ENCODE peak calls at places on chromosomes 1 and 21, in eight cellular contexts. D, M, R, A, C, O, T and N are unnamed samples. For H3K27me3, the result is how much of the 10 kb centered on the place peaks cover.

GRCh38 chr1:63049135-63049534 is 265.2 kb downstream of the ATG4C start:
- DNase-seq in D (no peak), O (no peak), A (no peak), R (no peak), T (no peak), C (no peak), M (no peak), N (no peak)

GRCh38 chr1:92797297-92797696 is 12.4 kb upstream of the EVI5 start:
- DNase-seq in T (no peak), R (no peak), M (no peak), O (no peak), C (peak), D (no peak), A (no peak), N (no peak)

GRCh38 chr1:86154581-86155060 is 2.0 kb downstream of the COL24A1 start:
- DNase-seq in C (peak), M (no peak), R (no peak), D (no peak), A (peak), O (no peak), T (no peak), N (peak)

GRCh38 chr1:40653851-40654537 is 11.5 kb downstream of the RIMS3 start:
- DNase-seq in R (no peak), M (no peak), O (no peak), A (peak), T (no peak), D (no peak), C (no peak), N (peak)

GRCh38 chr1:244160455-244161020 is 109.5 kb downstream of the ZBTB18 start:
- DNase-seq in R (no peak), C (no peak), D (no peak), O (no peak), T (no peak), M (no peak), A (no peak), N (no peak)

GRCh38 chr1:93689521-93690223 is 8.0 kb upstream of the BCAR3 start:
- DNase-seq in O (no peak), M (no peak), C (no peak), D (no peak), A (no peak), R (no peak), T (no peak), N (no peak)

GRCh38 chr1:62725981-62726588 is 37.9 kb upstream of the DOCK7 start:
- DNase-seq in D (no peak), C (peak), A (peak), T (no peak), R (no peak), O (no peak), M (no peak), N (no peak)

GRCh38 chr1:82386365-82387069 is 585.8 kb downstream of the ADGRL2 start:
- DNase-seq in T (no peak), O (no peak), A (peak), C (no peak), M (no peak), R (no peak), D (no peak), N (no peak)

GRCh38 chr1:118337346-118337745 is 152.3 kb upstream of the SPAG17 start:
- DNase-seq in M (no peak), R (no peak), T (no peak), A (no peak), D (no peak), O (no peak), C (no peak), N (no peak)

GRCh38 chr1:113870778-113871177 is 734 bp downstream of the PTPN22 start:
- DNase-seq in R (no peak), C (no peak), A (no peak), M (no peak), D (no peak), T (no peak), O (no peak), N (no peak)

GRCh38 chr21:39581414-39581813 is 31.3 kb upstream of the B3GALT5 start:
- DNase-seq in M (no peak), T (no peak), O (no peak), D (no peak), A (no peak), R (no peak), C (no peak), N (no peak)

GRCh38 chr1:117467336-117467735 is 100.1 kb downstream of the MAN1A2 start:
- DNase-seq in A (no peak), C (peak), R (no peak), M (no peak), O (no peak), D (no peak), T (no peak), N (no peak)

GRCh38 chr21:19031956-19032355 is 628.4 kb upstream of the TMPRSS15 start:
- DNase-seq in O (no peak), C (no peak), M (no peak), A (no peak), D (no peak), R (no peak), T (no peak), N (no peak)

GRCh38 chr1:209927466-209927865 is 10.6 kb upstream of the SYT14 start:
- DNase-seq in M (no peak), T (no peak), O (no peak), A (no peak), R (no peak), D (no peak), C (no peak), N (no peak)

GRCh38 chr1:227887697-227888403 is 59.9 kb downstream of the WNT9A start:
- DNase-seq in C (no peak), A (peak), T (peak), M (no peak), R (peak), D (no peak), O (peak), N (peak)

GRCh38 chr1:147110872-147111271 is 61.4 kb downstream of the PRKAB2 start:
- DNase-seq in A (no peak), C (no peak), T (no peak), O (no peak), R (no peak), D (no peak), M (no peak), N (no peak)

GRCh38 chr21:32925098-32925497 is 100.6 kb upstream of the OLIG2 start:
- DNase-seq in T (no peak), M (no peak), D (no peak), R (no peak), C (no peak), O (no peak), A (no peak), N (no peak)

GRCh38 chr1:181504294-181505115 is 21.2 kb downstream of the CACNA1E start:
- DNase-seq in T (no peak), R (no peak), C (peak), A (peak), M (peak), O (no peak), D (peak), N (peak)

GRCh38 chr1:229058111-229058551 is 212.8 kb upstream of the RAB4A start:
- DNase-seq in D (no peak), T (no peak), R (no peak), C (no peak), M (no peak), O (no peak), A (no peak), N (no peak)

GRCh38 chr1:21490774-21491482 is 18.3 kb upstream of the ALPL start:
- DNase-seq in C (peak), M (no peak), A (peak), D (peak), R (no peak), T (no peak), O (no peak), N (no peak)

GRCh38 chr1:214658785-214659184 is 55.8 kb downstream of the CENPF start:
- DNase-seq in D (no peak), T (no peak), M (no peak), O (no peak), A (peak), C (peak), R (no peak), N (no peak)

GRCh38 chr1:83964153-83964552 is 34.8 kb downstream of the TTLL7 start:
- DNase-seq in M (no peak), C (no peak), A (no peak), T (no peak), R (no peak), D (no peak), O (no peak), N (no peak)

GRCh38 chr1:43376723-43377235 is 9.0 kb upstream of the ELOVL1 start:
- DNase-seq in O (no peak), C (no peak), M (no peak), T (no peak), A (no peak), R (no peak), D (no peak), N (no peak)

GRCh38 chr1:41515131-41515678 is 30.7 kb upstream of the EDN2 start:
- DNase-seq in A (peak), O (no peak), R (no peak), D (no peak), C (no peak), M (no peak), T (no peak), N (no peak)

GRCh38 chr1:162605225-162605927 is 26.9 kb upstream of the DDR2 start:
- DNase-seq in R (no peak), T (no peak), O (no peak), M (peak), A (peak), C (peak), D (no peak), N (no peak)

GRCh38 chr1:181079920-181080319 is 8.6 kb upstream of the IER5 start:
- DNase-seq in T (no peak), C (no peak), A (no peak), M (no peak), O (no peak), D (no peak), R (no peak), N (no peak)

GRCh38 chr1:49686107-49686506 is 337.6 kb downstream of the AGBL4 start:
- DNase-seq in O (no peak), C (no peak), A (no peak), T (no peak), M (no peak), R (no peak), D (no peak), N (peak)

GRCh38 chr1:112501810-112502641 is 6.7 kb upstream of the WNT2B start:
- DNase-seq in A (peak), M (no peak), O (peak), C (peak), T (peak), D (peak), R (peak), N (peak)

GRCh38 chr1:17167783-17168479 is 37.0 kb upstream of the PADI1 start:
- DNase-seq in M (no peak), T (no peak), A (no peak), D (no peak), C (peak), R (no peak), O (no peak), N (no peak)

GRCh38 chr1:57276916-57277315 is 146.9 kb downstream of the DAB1 start:
- DNase-seq in O (no peak), D (no peak), T (no peak), C (no peak), A (peak), R (no peak), M (no peak), N (no peak)

GRCh38 chr1:48043524-48043923 is 46.3 kb upstream of the TRABD2B start:
- DNase-seq in C (no peak), M (no peak), A (peak), O (no peak), T (no peak), R (no peak), D (no peak), N (no peak)

GRCh38 chr1:201266774-201267173 is 16.5 kb upstream of the PKP1 start:
- DNase-seq in C (peak), M (no peak), R (no peak), D (no peak), A (peak), T (no peak), O (no peak), N (no peak)

DNA sequence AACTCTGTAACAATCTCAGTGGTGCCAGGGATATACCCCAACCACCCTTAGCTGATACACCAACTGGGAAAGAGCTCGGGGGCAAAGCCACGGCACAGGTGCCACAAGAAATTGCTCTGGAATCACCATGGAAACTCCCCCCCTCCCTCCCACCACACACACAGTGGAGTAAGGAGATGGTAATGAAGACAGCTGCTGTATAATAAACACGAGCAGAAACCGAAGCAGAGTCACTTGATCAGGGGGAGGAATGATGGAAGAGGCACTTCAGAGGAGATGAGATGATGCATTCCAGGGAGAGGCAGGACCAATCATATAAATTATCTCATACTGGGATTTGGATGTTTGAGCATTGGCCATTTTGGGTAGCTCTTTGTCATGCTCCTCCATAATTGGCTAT is 189.3 kb downstream of the ZSCAN20 start:
- DNase-seq in O (no peak), M (no peak), T (no peak), R (no peak), D (no peak), A (no peak), C (no peak), N (no peak)
- H3K27me3 ChIP-seq in O (under half), M (under half), T (under half), R (under half), D (under half), A (under half), C (under half), N (under half)

DNA sequence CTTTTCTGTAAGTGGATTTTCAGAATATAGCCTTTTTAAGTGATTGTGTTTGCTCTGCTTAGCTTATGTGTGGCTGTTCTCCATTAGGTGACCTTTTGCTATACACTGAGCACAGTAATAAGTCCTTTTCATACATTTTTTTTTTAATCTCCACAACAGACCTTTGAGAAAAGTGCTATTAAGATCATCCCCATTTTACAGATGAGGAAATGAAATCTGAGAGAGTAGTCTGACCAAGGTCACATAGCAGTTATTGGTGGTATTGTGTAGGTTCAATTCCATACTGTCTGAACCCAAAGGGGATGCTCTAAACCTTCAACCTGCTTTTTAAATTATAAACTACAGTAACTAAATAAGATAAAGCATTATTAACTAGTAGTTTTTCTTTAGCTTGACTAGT is 1.7 kb downstream of the PRRC2C start:
- DNase-seq in C (no peak), O (no peak), A (no peak), T (no peak), D (no peak), M (no peak), R (no peak), N (no peak)
- H3K4me3 ChIP-seq in C (peak), O (peak), A (peak), T (peak), D (peak), M (peak), R (peak), N (peak)

DNA sequence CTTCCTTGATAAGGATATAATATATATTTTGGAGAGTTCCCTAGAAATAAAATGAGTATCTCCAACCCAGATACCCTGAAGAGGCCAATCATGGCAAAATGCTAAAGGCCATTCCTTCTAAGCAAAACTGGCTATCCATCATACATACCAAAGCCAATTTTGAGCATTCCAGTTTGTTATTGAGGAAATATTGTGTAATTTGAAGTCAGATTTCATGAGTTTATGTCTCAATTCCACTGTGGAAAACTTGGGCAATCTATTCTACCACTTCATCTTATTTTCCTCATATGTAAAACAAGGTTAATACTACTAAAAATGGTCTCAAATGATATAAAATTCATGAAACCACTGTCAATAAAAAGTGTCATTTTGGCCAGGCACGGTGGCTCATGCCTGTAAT is 19.0 kb downstream of the ASPM start:
- DNase-seq in T (no peak), M (no peak), D (no peak), C (no peak), O (no peak), R (no peak), A (no peak), N (no peak)
- H3K27me3 ChIP-seq in T (under half), M (under half), D (under half), C (under half), O (under half), R (under half), A (under half), N (under half)

GRCh38 chr21:46181436-46181835 is 2.8 kb downstream of the SPATC1L start:
- DNase-seq in O (no peak), C (no peak), A (no peak), R (no peak), M (no peak), D (no peak), T (peak), N (peak)

GRCh38 chr21:46180079-46180722 is 4.1 kb downstream of the SPATC1L start:
- DNase-seq in M (no peak), O (no peak), R (no peak), C (no peak), A (no peak), D (no peak), T (peak), N (no peak)

GRCh38 chr21:46180778-46181391 is 3.4 kb downstream of the SPATC1L start:
- DNase-seq in C (no peak), T (peak), O (no peak), A (no peak), R (no peak), M (no peak), D (no peak), N (peak)

GRCh38 chr21:46178961-46179360 is 5.3 kb downstream of the SPATC1L start:
- DNase-seq in A (no peak), M (no peak), O (no peak), T (no peak), D (no peak), C (no peak), R (no peak), N (no peak)

GRCh38 chr21:46179708-46180078 is 4.6 kb downstream of the SPATC1L start:
- DNase-seq in M (no peak), A (no peak), R (no peak), C (no peak), D (no peak), T (peak), O (no peak), N (no peak)
- H3K4me3 ChIP-seq in M (no peak), A (no peak), R (no peak), C (no peak), D (no peak), T (no peak), O (no peak), N (no peak)